ENCODE peak calls at places on chromosomes 1 and 21, in ten cellular contexts. P, J, U, Y, F, I, K, E, O and S are unnamed samples.

GRCh38 chr1:225962440-225962975 is 21.5 kb upstream of the LEFTY2 start:
- DNase-seq in P (no peak), J (no peak), U (peak), Y (peak), F (peak), I (no peak), K (peak), E (peak), O (peak), S (peak)

GRCh38 chr1:204560590-204560989 is 44.4 kb downstream of the MDM4 start:
- DNase-seq in P (no peak), J (no peak), U (no peak), Y (peak), F (peak), I (no peak), K (no peak), E (no peak), O (peak), S (no peak)

GRCh38 chr1:214419650-214420049 is 131.8 kb downstream of the PTPN14 start:
- DNase-seq in P (no peak), J (no peak), U (no peak), Y (no peak), F (peak), I (no peak), K (no peak), E (no peak), O (no peak), S (no peak)

GRCh38 chr1:197799271-197799670 is 24.0 kb upstream of the DENND1B start:
- DNase-seq in P (peak), J (no peak), U (no peak), Y (peak), F (no peak), I (no peak), K (no peak), E (no peak), O (peak), S (no peak)

GRCh38 chr21:39189857-39190604 is 6.8 kb upstream of the PSMG1 start:
- DNase-seq in P (no peak), J (no peak), U (no peak), Y (peak), F (no peak), I (no peak), K (no peak), E (no peak), O (no peak), S (no peak)

GRCh38 chr1:59431566-59432294 is 134.8 kb downstream of the FGGY start:
- DNase-seq in P (peak), J (no peak), U (no peak), Y (no peak), F (no peak), I (no peak), K (no peak), E (no peak), O (no peak), S (no peak)

GRCh38 chr1:118945460-118945859 is 42.7 kb downstream of the TBX15 start:
- DNase-seq in P (no peak), J (no peak), U (no peak), Y (no peak), F (no peak), I (no peak), K (no peak), E (no peak), O (no peak), S (no peak)

GRCh38 chr21:32547018-32547417 is 38.3 kb downstream of the TCP10L start:
- DNase-seq in P (no peak), J (no peak), U (no peak), Y (no peak), F (no peak), I (no peak), K (no peak), E (no peak), O (no peak), S (no peak)

GRCh38 chr1:90718411-90719320 is 1.6 kb upstream of the BARHL2 start:
- DNase-seq in P (no peak), J (no peak), U (no peak), Y (no peak), F (peak), I (no peak), K (peak), E (no peak), O (no peak), S (no peak)

GRCh38 chr1:89050649-89051033 is 14.4 kb downstream of the GBP1 start:
- DNase-seq in P (no peak), J (no peak), U (no peak), Y (no peak), F (no peak), I (no peak), K (no peak), E (no peak), O (no peak), S (no peak)

GRCh38 chr1:10623391-10624145 is 148.8 kb downstream of the PEX14 start:
- DNase-seq in P (no peak), J (no peak), U (no peak), Y (no peak), F (no peak), I (no peak), K (no peak), E (no peak), O (no peak), S (no peak)

GRCh38 chr21:39866093-39866492 is 1.1 kb upstream of the PCP4 start:
- DNase-seq in P (no peak), J (no peak), U (no peak), Y (no peak), F (no peak), I (no peak), K (no peak), E (no peak), O (no peak), S (no peak)

GRCh38 chr1:31575373-31576140 is 758 bp upstream of the TINAGL1 start:
- DNase-seq in P (peak), J (no peak), U (no peak), Y (no peak), F (peak), I (no peak), K (no peak), E (no peak), O (no peak), S (no peak)

GRCh38 chr1:152783095-152783494 is 3.0 kb upstream of the LCE1E start:
- DNase-seq in P (no peak), J (no peak), U (no peak), Y (no peak), F (no peak), I (no peak), K (no peak), E (no peak), O (no peak), S (no peak)

DNA sequence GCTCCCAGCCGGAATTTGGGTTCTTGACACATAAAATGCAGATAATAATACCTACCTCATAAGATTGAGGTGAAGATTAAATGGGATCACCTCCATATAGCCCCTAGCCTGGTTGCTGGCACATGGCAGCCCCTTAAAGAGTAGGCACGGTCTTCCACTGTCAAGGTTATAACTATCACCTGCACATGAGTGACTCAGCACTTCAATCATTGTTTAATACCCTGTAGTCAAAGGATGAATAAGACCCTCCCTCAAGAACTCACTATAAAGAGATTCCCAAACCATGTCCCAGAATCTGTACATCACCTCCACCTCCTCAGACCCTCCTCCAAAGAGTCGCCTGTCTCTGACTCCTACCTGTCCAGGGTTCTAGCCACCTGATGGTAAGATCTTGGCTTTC is 6.5 kb upstream of the LMNA start:
- DNase-seq in P (no peak), J (no peak), U (no peak), Y (no peak), F (no peak), I (no peak), K (no peak), E (no peak), O (no peak), S (no peak)
- H3K27ac ChIP-seq in P (peak), J (peak), U (peak), Y (no peak), F (no peak), I (peak), K (no peak), E (no peak), O (peak), S (peak)

GRCh38 chr1:64107041-64107440 is 96.4 kb upstream of the UBE2U start:
- DNase-seq in P (no peak), J (no peak), U (no peak), Y (no peak), F (no peak), I (no peak), K (no peak), E (no peak), O (no peak), S (no peak)
- H3K27ac ChIP-seq in P (no peak), J (no peak), U (no peak), Y (no peak), F (no peak), I (no peak), K (no peak), E (no peak), O (no peak), S (no peak)

GRCh38 chr1:18955442-18956188 is 861 bp downstream of the IFFO2 start:
- DNase-seq in P (peak), J (no peak), U (peak), Y (no peak), F (peak), I (peak), K (peak), E (peak), O (no peak), S (peak)

GRCh38 chr1:18953656-18954259 is 2.7 kb downstream of the IFFO2 start:
- DNase-seq in P (peak), J (no peak), U (no peak), Y (no peak), F (no peak), I (no peak), K (no peak), E (no peak), O (peak), S (peak)

GRCh38 chr1:18955116-18955441 is 1.4 kb downstream of the IFFO2 start:
- DNase-seq in P (no peak), J (no peak), U (no peak), Y (no peak), F (no peak), I (no peak), K (no peak), E (no peak), O (no peak), S (no peak)

GRCh38 chr1:18956189-18957135 is at the start of gene IFFO2:
- DNase-seq in P (peak), J (peak), U (peak), Y (peak), F (peak), I (peak), K (peak), E (peak), O (peak), S (peak)

DNA sequence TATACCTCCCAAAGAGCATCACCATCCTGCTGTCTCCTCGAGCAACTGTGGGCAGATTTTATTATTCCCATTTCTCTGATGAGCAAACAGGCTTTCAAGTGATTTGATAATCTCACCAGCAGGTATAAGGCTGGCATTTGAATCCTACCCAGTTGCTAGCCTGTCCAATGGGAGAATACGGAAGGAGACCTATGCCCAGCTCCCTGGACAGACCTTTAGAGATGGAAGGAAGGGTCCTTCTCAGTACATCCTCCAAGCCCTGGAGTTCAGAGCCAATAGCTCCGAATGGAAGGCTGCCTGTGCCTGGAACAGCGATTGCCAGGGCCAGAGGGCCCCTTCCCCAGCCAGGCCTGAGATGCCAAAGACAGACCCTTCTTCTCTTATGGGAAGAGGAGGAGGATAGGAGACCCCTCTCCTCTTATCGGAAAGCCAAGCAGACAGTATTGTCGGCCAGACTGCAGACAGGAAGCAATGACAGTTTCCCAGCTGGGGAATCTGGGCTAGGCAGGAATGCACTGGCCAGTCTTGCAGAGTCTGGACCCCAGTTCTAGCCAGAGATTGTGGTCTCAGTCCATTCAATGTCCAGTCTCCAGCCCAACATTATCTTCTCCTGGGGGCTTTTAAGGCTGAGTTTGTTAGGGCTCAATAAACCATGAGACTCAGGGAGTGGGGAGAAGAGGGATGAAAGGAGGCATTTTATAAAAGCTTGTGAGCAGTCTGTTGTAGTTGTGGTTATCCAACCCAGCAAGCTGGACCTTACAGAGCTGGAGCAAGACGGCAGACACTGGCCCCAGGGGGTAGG is 2.0 kb downstream of the IFFO2 start:
- DNase-seq in P (peak), J (no peak), U (no peak), Y (no peak), F (no peak), I (no peak), K (no peak), E (no peak), O (no peak), S (no peak)
- H3K27ac ChIP-seq in P (peak), J (peak), U (peak), Y (no peak), F (no peak), I (no peak), K (no peak), E (peak), O (peak), S (peak)

GRCh38 chr1:21287905-21288514 is 2.3 kb downstream of the ECE1 start:
- DNase-seq in P (no peak), J (no peak), U (no peak), Y (no peak), F (no peak), I (no peak), K (no peak), E (no peak), O (no peak), S (no peak)

GRCh38 chr1:21289127-21289526 is 1.1 kb downstream of the ECE1 start:
- DNase-seq in P (no peak), J (no peak), U (no peak), Y (no peak), F (no peak), I (no peak), K (no peak), E (no peak), O (no peak), S (no peak)

GRCh38 chr1:21290546-21290944 is 282 bp upstream of the ECE1 start:
- DNase-seq in P (no peak), J (no peak), U (peak), Y (no peak), F (peak), I (no peak), K (no peak), E (peak), O (no peak), S (peak)

GRCh38 chr1:21291184-21291583 is 921 bp upstream of the ECE1 start:
- DNase-seq in P (no peak), J (no peak), U (no peak), Y (peak), F (no peak), I (no peak), K (no peak), E (no peak), O (no peak), S (no peak)

GRCh38 chr1:21289700-21290545 is at the start of gene ECE1:
- DNase-seq in P (peak), J (no peak), U (peak), Y (no peak), F (peak), I (no peak), K (peak), E (peak), O (peak), S (peak)
- H3K27ac ChIP-seq in P (peak), J (peak), U (peak), Y (peak), F (no peak), I (peak), K (peak), E (peak), O (peak), S (peak)

GRCh38 chr21:34801519-34802132 is 132.8 kb downstream of the CLIC6 start:
- DNase-seq in P (no peak), J (no peak), U (no peak), Y (peak), F (peak), I (no peak), K (peak), E (peak), O (peak), S (peak)

GRCh38 chr21:34805157-34805556 is 136.4 kb downstream of the CLIC6 start:
- DNase-seq in P (no peak), J (no peak), U (no peak), Y (no peak), F (no peak), I (no peak), K (no peak), E (no peak), O (no peak), S (no peak)

GRCh38 chr21:34800797-34801518 is 132.2 kb downstream of the CLIC6 start:
- DNase-seq in P (peak), J (no peak), U (no peak), Y (peak), F (no peak), I (no peak), K (no peak), E (no peak), O (peak), S (no peak)

GRCh38 chr21:34803792-34804440 is 135.1 kb downstream of the CLIC6 start:
- DNase-seq in P (no peak), J (no peak), U (no peak), Y (no peak), F (no peak), I (no peak), K (no peak), E (no peak), O (no peak), S (no peak)

DNA sequence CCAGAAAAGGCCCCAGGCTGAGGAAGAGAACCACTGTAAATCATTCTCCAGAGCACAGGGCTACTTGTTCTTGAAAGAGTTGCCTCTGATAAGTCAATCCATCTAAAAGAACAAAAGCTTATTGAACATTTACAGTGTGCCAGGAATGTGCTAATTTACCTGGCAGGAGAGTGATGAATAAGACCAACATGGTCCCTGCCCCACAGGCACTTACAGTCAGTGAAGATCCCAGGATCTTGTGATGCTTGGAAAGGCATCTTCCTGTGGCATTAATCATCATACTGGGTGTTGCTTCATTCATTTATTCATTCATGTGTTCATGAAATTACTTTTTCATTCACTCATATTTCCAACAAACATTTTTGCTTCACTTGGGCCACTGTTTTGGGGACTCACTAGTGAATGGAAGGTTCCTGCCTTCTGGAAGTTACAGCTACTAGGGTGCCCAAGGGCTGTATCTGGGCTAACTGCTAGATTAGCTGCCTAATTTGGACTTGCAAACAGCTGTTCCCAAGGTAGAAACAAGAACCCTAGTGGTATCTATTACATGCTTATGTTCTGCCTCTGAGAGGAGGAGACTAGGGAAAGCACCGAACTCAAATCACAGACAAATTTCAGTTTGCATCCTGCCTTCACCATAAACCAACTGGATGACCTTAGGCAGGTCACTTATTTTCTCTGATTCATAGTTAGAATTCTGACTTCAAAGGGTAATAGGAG is 133.5 kb downstream of the CLIC6 start:
- DNase-seq in P (no peak), J (no peak), U (no peak), Y (no peak), F (no peak), I (no peak), K (no peak), E (no peak), O (no peak), S (no peak)
- H3K27ac ChIP-seq in P (no peak), J (peak), U (no peak), Y (peak), F (no peak), I (peak), K (peak), E (no peak), O (peak), S (peak)